ENCODE peak calls at places on chromosomes 1 and 21, in seven cellular contexts. One of them, this sample, is unnamed.

GRCh38 chr1:75522389-75522788 is 88.5 kb downstream of the SLC44A5 start:
- ATAC-seq in pancreas: no peak
- ATAC-seq in HCT116: no peak
- ATAC-seq in psoas muscle: no peak
- ATAC-seq in CD4-positive, alpha-beta T cell: no peak
- ATAC-seq in lung: no peak
- ATAC-seq in activated naive CD8-positive, alpha-beta T cell treated with anti-CD3 and anti-CD28 coated beads, Interleukin-2, amount 10 ng/mL, durations not matched to agents 7 days and 5 days: no peak
- ATAC-seq in this sample: no peak

GRCh38 chr1:108699375-108700332 is 7.5 kb downstream of the PRPF38B start:
- ATAC-seq in pancreas: no peak
- ATAC-seq in HCT116: no peak
- ATAC-seq in psoas muscle: no peak
- ATAC-seq in CD4-positive, alpha-beta T cell: no peak
- ATAC-seq in lung: no peak
- ATAC-seq in activated naive CD8-positive, alpha-beta T cell treated with anti-CD3 and anti-CD28 coated beads, Interleukin-2, amount 10 ng/mL, durations not matched to agents 7 days and 5 days: no peak
- ATAC-seq in this sample: no peak

GRCh38 chr1:160830321-160831153 is 32.1 kb downstream of the CD244 start:
- ATAC-seq in pancreas: peak; percentile 81
- ATAC-seq in HCT116: peak; percentile 97
- ATAC-seq in psoas muscle: no peak
- ATAC-seq in CD4-positive, alpha-beta T cell: peak; percentile 84
- ATAC-seq in lung: no peak
- ATAC-seq in activated naive CD8-positive, alpha-beta T cell treated with anti-CD3 and anti-CD28 coated beads, Interleukin-2, amount 10 ng/mL, durations not matched to agents 7 days and 5 days: peak; percentile 73
- ATAC-seq in this sample: peak; percentile 82

GRCh38 chr1:42940851-42941639 is 17.6 kb downstream of the SLC2A1 start:
- ATAC-seq in pancreas: no peak
- ATAC-seq in HCT116: peak; percentile 47
- ATAC-seq in psoas muscle: no peak
- ATAC-seq in CD4-positive, alpha-beta T cell: no peak
- ATAC-seq in lung: no peak
- ATAC-seq in activated naive CD8-positive, alpha-beta T cell treated with anti-CD3 and anti-CD28 coated beads, Interleukin-2, amount 10 ng/mL, durations not matched to agents 7 days and 5 days: no peak
- ATAC-seq in this sample: no peak

GRCh38 chr1:91795601-91796389 is 90.2 kb downstream of the TGFBR3 start:
- ATAC-seq in pancreas: peak; percentile 31
- ATAC-seq in HCT116: peak; percentile 41
- ATAC-seq in psoas muscle: peak; percentile 12
- ATAC-seq in CD4-positive, alpha-beta T cell: no peak
- ATAC-seq in lung: no peak
- ATAC-seq in activated naive CD8-positive, alpha-beta T cell treated with anti-CD3 and anti-CD28 coated beads, Interleukin-2, amount 10 ng/mL, durations not matched to agents 7 days and 5 days: no peak
- ATAC-seq in this sample: no peak

GRCh38 chr1:66426231-66426853 is 107.6 kb upstream of the SGIP1 start:
- ATAC-seq in pancreas: no peak
- ATAC-seq in HCT116: no peak
- ATAC-seq in psoas muscle: no peak
- ATAC-seq in CD4-positive, alpha-beta T cell: no peak
- ATAC-seq in lung: no peak
- ATAC-seq in activated naive CD8-positive, alpha-beta T cell treated with anti-CD3 and anti-CD28 coated beads, Interleukin-2, amount 10 ng/mL, durations not matched to agents 7 days and 5 days: no peak
- ATAC-seq in this sample: peak; percentile 43

GRCh38 chr1:41313661-41314131 is 47.5 kb upstream of the FOXO6 start:
- ATAC-seq in pancreas: peak; percentile 32
- ATAC-seq in HCT116: peak; percentile 87
- ATAC-seq in psoas muscle: peak; percentile 54
- ATAC-seq in CD4-positive, alpha-beta T cell: peak; percentile 32
- ATAC-seq in lung: no peak
- ATAC-seq in activated naive CD8-positive, alpha-beta T cell treated with anti-CD3 and anti-CD28 coated beads, Interleukin-2, amount 10 ng/mL, durations not matched to agents 7 days and 5 days: no peak
- ATAC-seq in this sample: no peak

GRCh38 chr1:24483441-24483840 is 19.2 kb upstream of the RCAN3 start:
- ATAC-seq in pancreas: peak; percentile 37
- ATAC-seq in HCT116: no peak
- ATAC-seq in psoas muscle: no peak
- ATAC-seq in CD4-positive, alpha-beta T cell: peak; percentile 31
- ATAC-seq in lung: no peak
- ATAC-seq in activated naive CD8-positive, alpha-beta T cell treated with anti-CD3 and anti-CD28 coated beads, Interleukin-2, amount 10 ng/mL, durations not matched to agents 7 days and 5 days: peak; percentile 17
- ATAC-seq in this sample: no peak

GRCh38 chr21:45180289-45180599 is 105.9 kb downstream of the ADARB1 start:
- ATAC-seq in pancreas: no peak
- ATAC-seq in HCT116: no peak
- ATAC-seq in psoas muscle: no peak
- ATAC-seq in CD4-positive, alpha-beta T cell: no peak
- ATAC-seq in lung: no peak
- ATAC-seq in activated naive CD8-positive, alpha-beta T cell treated with anti-CD3 and anti-CD28 coated beads, Interleukin-2, amount 10 ng/mL, durations not matched to agents 7 days and 5 days: no peak
- ATAC-seq in this sample: no peak

GRCh38 chr1:204640578-204640977 is 45.0 kb downstream of the LRRN2 start:
- ATAC-seq in pancreas: no peak
- ATAC-seq in HCT116: no peak
- ATAC-seq in psoas muscle: no peak
- ATAC-seq in CD4-positive, alpha-beta T cell: no peak
- ATAC-seq in lung: no peak
- ATAC-seq in activated naive CD8-positive, alpha-beta T cell treated with anti-CD3 and anti-CD28 coated beads, Interleukin-2, amount 10 ng/mL, durations not matched to agents 7 days and 5 days: no peak
- ATAC-seq in this sample: no peak

GRCh38 chr1:220121791-220122530 is 28.0 kb downstream of the IARS2 start:
- ATAC-seq in pancreas: peak; percentile 99
- ATAC-seq in HCT116: no peak
- ATAC-seq in psoas muscle: peak; percentile 45
- ATAC-seq in CD4-positive, alpha-beta T cell: no peak
- ATAC-seq in lung: no peak
- ATAC-seq in activated naive CD8-positive, alpha-beta T cell treated with anti-CD3 and anti-CD28 coated beads, Interleukin-2, amount 10 ng/mL, durations not matched to agents 7 days and 5 days: no peak
- ATAC-seq in this sample: no peak

GRCh38 chr1:44808938-44809917 is 905 bp downstream of the BTBD19 start:
- ATAC-seq in pancreas: no peak
- ATAC-seq in HCT116: no peak
- ATAC-seq in psoas muscle: no peak
- ATAC-seq in CD4-positive, alpha-beta T cell: peak; percentile 52
- ATAC-seq in lung: no peak
- ATAC-seq in activated naive CD8-positive, alpha-beta T cell treated with anti-CD3 and anti-CD28 coated beads, Interleukin-2, amount 10 ng/mL, durations not matched to agents 7 days and 5 days: peak; percentile 69
- ATAC-seq in this sample: peak; percentile 71

GRCh38 chr1:54866801-54867716 is 19.9 kb downstream of the DHCR24 start:
- ATAC-seq in pancreas: peak; percentile 43
- ATAC-seq in HCT116: no peak
- ATAC-seq in psoas muscle: no peak
- ATAC-seq in CD4-positive, alpha-beta T cell: no peak
- ATAC-seq in lung: peak; percentile 31
- ATAC-seq in activated naive CD8-positive, alpha-beta T cell treated with anti-CD3 and anti-CD28 coated beads, Interleukin-2, amount 10 ng/mL, durations not matched to agents 7 days and 5 days: no peak
- ATAC-seq in this sample: no peak

GRCh38 chr1:21743476-21743875 is 39.5 kb downstream of the USP48 start:
- ATAC-seq in pancreas: no peak
- ATAC-seq in HCT116: no peak
- ATAC-seq in psoas muscle: no peak
- ATAC-seq in CD4-positive, alpha-beta T cell: no peak
- ATAC-seq in lung: no peak
- ATAC-seq in activated naive CD8-positive, alpha-beta T cell treated with anti-CD3 and anti-CD28 coated beads, Interleukin-2, amount 10 ng/mL, durations not matched to agents 7 days and 5 days: peak; percentile 33
- ATAC-seq in this sample: no peak

GRCh38 chr1:181128592-181129497 is 40.3 kb downstream of the IER5 start:
- ATAC-seq in pancreas: peak; percentile 51
- ATAC-seq in HCT116: no peak
- ATAC-seq in psoas muscle: peak; percentile 15
- ATAC-seq in CD4-positive, alpha-beta T cell: no peak
- ATAC-seq in lung: peak; percentile 63
- ATAC-seq in activated naive CD8-positive, alpha-beta T cell treated with anti-CD3 and anti-CD28 coated beads, Interleukin-2, amount 10 ng/mL, durations not matched to agents 7 days and 5 days: no peak
- ATAC-seq in this sample: peak; percentile 73

GRCh38 chr1:41837691-41838090 is 81.0 kb downstream of the HIVEP3 start:
- ATAC-seq in pancreas: no peak
- ATAC-seq in HCT116: no peak
- ATAC-seq in psoas muscle: no peak
- ATAC-seq in CD4-positive, alpha-beta T cell: no peak
- ATAC-seq in lung: no peak
- ATAC-seq in activated naive CD8-positive, alpha-beta T cell treated with anti-CD3 and anti-CD28 coated beads, Interleukin-2, amount 10 ng/mL, durations not matched to agents 7 days and 5 days: no peak
- ATAC-seq in this sample: no peak

GRCh38 chr1:157577420-157577819 is 20.5 kb downstream of the FCRL4 start:
- ATAC-seq in pancreas: no peak
- ATAC-seq in HCT116: no peak
- ATAC-seq in psoas muscle: no peak
- ATAC-seq in CD4-positive, alpha-beta T cell: no peak
- ATAC-seq in lung: no peak
- ATAC-seq in activated naive CD8-positive, alpha-beta T cell treated with anti-CD3 and anti-CD28 coated beads, Interleukin-2, amount 10 ng/mL, durations not matched to agents 7 days and 5 days: no peak
- ATAC-seq in this sample: no peak

GRCh38 chr1:109761227-109762038 is 2.3 kb downstream of the EPS8L3 start:
- ATAC-seq in pancreas: no peak
- ATAC-seq in HCT116: no peak
- ATAC-seq in psoas muscle: no peak
- ATAC-seq in CD4-positive, alpha-beta T cell: no peak
- ATAC-seq in lung: no peak
- ATAC-seq in activated naive CD8-positive, alpha-beta T cell treated with anti-CD3 and anti-CD28 coated beads, Interleukin-2, amount 10 ng/mL, durations not matched to agents 7 days and 5 days: no peak
- ATAC-seq in this sample: no peak

GRCh38 chr1:73516458-73516857 is 681.5 kb downstream of the LRRIQ3 start:
- ATAC-seq in pancreas: no peak
- ATAC-seq in HCT116: no peak
- ATAC-seq in psoas muscle: no peak
- ATAC-seq in CD4-positive, alpha-beta T cell: no peak
- ATAC-seq in lung: no peak
- ATAC-seq in activated naive CD8-positive, alpha-beta T cell treated with anti-CD3 and anti-CD28 coated beads, Interleukin-2, amount 10 ng/mL, durations not matched to agents 7 days and 5 days: no peak
- ATAC-seq in this sample: no peak

GRCh38 chr1:208183977-208184901 is 59.9 kb downstream of the PLXNA2 start:
- ATAC-seq in pancreas: peak; percentile 75
- ATAC-seq in HCT116: peak; percentile 90
- ATAC-seq in psoas muscle: peak; percentile 84
- ATAC-seq in CD4-positive, alpha-beta T cell: no peak
- ATAC-seq in lung: peak; percentile 76
- ATAC-seq in activated naive CD8-positive, alpha-beta T cell treated with anti-CD3 and anti-CD28 coated beads, Interleukin-2, amount 10 ng/mL, durations not matched to agents 7 days and 5 days: no peak
- ATAC-seq in this sample: no peak

GRCh38 chr1:43463461-43463860 is 9.7 kb upstream of the HYI start:
- ATAC-seq in pancreas: no peak
- ATAC-seq in HCT116: no peak
- ATAC-seq in psoas muscle: no peak
- ATAC-seq in CD4-positive, alpha-beta T cell: no peak
- ATAC-seq in lung: no peak
- ATAC-seq in activated naive CD8-positive, alpha-beta T cell treated with anti-CD3 and anti-CD28 coated beads, Interleukin-2, amount 10 ng/mL, durations not matched to agents 7 days and 5 days: no peak
- ATAC-seq in this sample: no peak

GRCh38 chr21:44024895-44025353 is 12.8 kb downstream of the TRAPPC10 start:
- ATAC-seq in pancreas: peak; percentile 90
- ATAC-seq in HCT116: no peak
- ATAC-seq in psoas muscle: peak; percentile 54
- ATAC-seq in CD4-positive, alpha-beta T cell: no peak
- ATAC-seq in lung: peak; percentile 65
- ATAC-seq in activated naive CD8-positive, alpha-beta T cell treated with anti-CD3 and anti-CD28 coated beads, Interleukin-2, amount 10 ng/mL, durations not matched to agents 7 days and 5 days: no peak
- ATAC-seq in this sample: peak; percentile 28

GRCh38 chr1:81410919-81411318 is 389.8 kb upstream of the ADGRL2 start:
- ATAC-seq in pancreas: no peak
- ATAC-seq in HCT116: no peak
- ATAC-seq in psoas muscle: no peak
- ATAC-seq in CD4-positive, alpha-beta T cell: no peak
- ATAC-seq in lung: no peak
- ATAC-seq in activated naive CD8-positive, alpha-beta T cell treated with anti-CD3 and anti-CD28 coated beads, Interleukin-2, amount 10 ng/mL, durations not matched to agents 7 days and 5 days: no peak
- ATAC-seq in this sample: no peak

GRCh38 chr1:220031290-220031689 is 15.0 kb downstream of the EPRS1 start:
- ATAC-seq in pancreas: no peak
- ATAC-seq in HCT116: no peak
- ATAC-seq in psoas muscle: no peak
- ATAC-seq in CD4-positive, alpha-beta T cell: no peak
- ATAC-seq in lung: no peak
- ATAC-seq in activated naive CD8-positive, alpha-beta T cell treated with anti-CD3 and anti-CD28 coated beads, Interleukin-2, amount 10 ng/mL, durations not matched to agents 7 days and 5 days: no peak
- ATAC-seq in this sample: no peak

GRCh38 chr1:198535631-198536030 is 4.8 kb downstream of the ATP6V1G3 start:
- ATAC-seq in pancreas: no peak
- ATAC-seq in HCT116: no peak
- ATAC-seq in psoas muscle: no peak
- ATAC-seq in CD4-positive, alpha-beta T cell: no peak
- ATAC-seq in lung: no peak
- ATAC-seq in activated naive CD8-positive, alpha-beta T cell treated with anti-CD3 and anti-CD28 coated beads, Interleukin-2, amount 10 ng/mL, durations not matched to agents 7 days and 5 days: no peak
- ATAC-seq in this sample: peak; percentile 61

GRCh38 chr1:174953657-174954435 is 45.9 kb upstream of the CACYBP start:
- ATAC-seq in pancreas: peak; percentile 91
- ATAC-seq in HCT116: no peak
- ATAC-seq in psoas muscle: no peak
- ATAC-seq in CD4-positive, alpha-beta T cell: no peak
- ATAC-seq in lung: no peak
- ATAC-seq in activated naive CD8-positive, alpha-beta T cell treated with anti-CD3 and anti-CD28 coated beads, Interleukin-2, amount 10 ng/mL, durations not matched to agents 7 days and 5 days: no peak
- ATAC-seq in this sample: peak; percentile 89

GRCh38 chr1:247298701-247299100 is 33.0 kb downstream of the ZNF496 start:
- ATAC-seq in pancreas: no peak
- ATAC-seq in HCT116: no peak
- ATAC-seq in psoas muscle: no peak
- ATAC-seq in CD4-positive, alpha-beta T cell: no peak
- ATAC-seq in lung: no peak
- ATAC-seq in activated naive CD8-positive, alpha-beta T cell treated with anti-CD3 and anti-CD28 coated beads, Interleukin-2, amount 10 ng/mL, durations not matched to agents 7 days and 5 days: no peak
- ATAC-seq in this sample: no peak

GRCh38 chr1:209717818-209718217 is 13.2 kb downstream of the HSD11B1 start:
- ATAC-seq in pancreas: no peak
- ATAC-seq in HCT116: no peak
- ATAC-seq in psoas muscle: no peak
- ATAC-seq in CD4-positive, alpha-beta T cell: no peak
- ATAC-seq in lung: no peak
- ATAC-seq in activated naive CD8-positive, alpha-beta T cell treated with anti-CD3 and anti-CD28 coated beads, Interleukin-2, amount 10 ng/mL, durations not matched to agents 7 days and 5 days: no peak
- ATAC-seq in this sample: no peak

GRCh38 chr1:234244482-234244881 is 128.8 kb upstream of the COA6 start:
- ATAC-seq in pancreas: no peak
- ATAC-seq in HCT116: no peak
- ATAC-seq in psoas muscle: no peak
- ATAC-seq in CD4-positive, alpha-beta T cell: no peak
- ATAC-seq in lung: no peak
- ATAC-seq in activated naive CD8-positive, alpha-beta T cell treated with anti-CD3 and anti-CD28 coated beads, Interleukin-2, amount 10 ng/mL, durations not matched to agents 7 days and 5 days: no peak
- ATAC-seq in this sample: peak; percentile 65